ENCODE peak calls at places on chromosomes 6 and 20, in six cellular contexts. A is left ventricle myocardium inferior; D is progenitor cell of endocrine pancreas; M is SK-N-MC; Z is occipital lobe; C is activated effector memory CD4-positive, alpha-beta T cell treated with Interleukin-2 at 50 U/mL for 16 hours. L is an unnamed sample.

GRCh38 chr20:47503685-47504084 is 2.0 kb downstream of the NCOA3 start:
- DNase-seq in D (no peak), C (no peak), A (no peak), M (no peak), Z (no peak), L (no peak)

GRCh38 chr6:43616728-43617472 is 12.2 kb downstream of the GTPBP2 start:
- DNase-seq in D (no peak), M (no peak), A (no peak), Z (no peak), C (no peak), L (no peak)

GRCh38 chr6:2823104-2823850 is 18.4 kb downstream of the SERPINB1 start:
- DNase-seq in D (no peak), M (no peak), A (no peak), C (no peak), Z (no peak), L (no peak)

GRCh38 chr6:125507987-125508655 is 206.4 kb upstream of the HDDC2 start:
- DNase-seq in C (no peak), Z (no peak), D (no peak), M (no peak), A (no peak), L (no peak)

GRCh38 chr20:2631228-2631627 is 21.2 kb upstream of the NOP56 start:
- DNase-seq in Z (no peak), M (no peak), A (no peak), C (no peak), D (no peak), L (no peak)

GRCh38 chr6:16130932-16131387 is 2.1 kb downstream of the MYLIP start:
- DNase-seq in D (no peak), Z (no peak), M (no peak), A (no peak), C (no peak), L (no peak)

GRCh38 chr20:37303637-37304036 is 14.2 kb downstream of the MANBAL start:
- DNase-seq in C (no peak), Z (no peak), D (no peak), M (no peak), A (no peak), L (no peak)

GRCh38 chr6:146026873-146027272 is 2.0 kb upstream of the GRM1 start:
- DNase-seq in Z (no peak), C (no peak), M (no peak), A (no peak), D (no peak), L (no peak)

GRCh38 chr20:23393999-23394775 is 27.1 kb downstream of the NAPB start:
- DNase-seq in C (no peak), D (no peak), Z (no peak), M (no peak), A (no peak), L (no peak)

GRCh38 chr20:5191829-5192569 is 65.2 kb downstream of the CDS2 start:
- DNase-seq in A (no peak), M (peak), Z (peak), C (no peak), D (no peak), L (no peak)

GRCh38 chr6:116438590-116439448 is 22.4 kb upstream of the CALHM6 start:
- DNase-seq in Z (no peak), D (no peak), C (no peak), A (no peak), M (peak), L (no peak)

GRCh38 chr6:21396313-21396712 is 197.2 kb upstream of the SOX4 start:
- DNase-seq in C (no peak), A (no peak), Z (no peak), M (no peak), D (no peak), L (no peak)

GRCh38 chr6:163197839-163198238 is 216.7 kb upstream of the QKI start:
- DNase-seq in M (no peak), Z (no peak), C (no peak), D (no peak), A (no peak), L (no peak)

GRCh38 chr6:156587751-156588301 is 189.4 kb upstream of the ARID1B start:
- DNase-seq in A (no peak), C (no peak), Z (no peak), D (no peak), M (no peak), L (no peak)

GRCh38 chr20:51712501-51713212 is 55.5 kb downstream of the ATP9A start:
- DNase-seq in D (no peak), Z (peak), A (no peak), M (no peak), C (no peak), L (no peak)

GRCh38 chr6:71537717-71538116 is 249.1 kb downstream of the OGFRL1 start:
- DNase-seq in A (no peak), C (no peak), Z (no peak), M (no peak), D (no peak), L (no peak)

GRCh38 chr6:154446984-154447383 is 63.5 kb downstream of the CNKSR3 start:
- DNase-seq in M (no peak), A (no peak), Z (no peak), C (no peak), D (no peak), L (no peak)

GRCh38 chr6:44969446-44970175 is 358.5 kb upstream of the RUNX2 start:
- DNase-seq in D (no peak), C (no peak), M (no peak), Z (no peak), A (no peak), L (no peak)

GRCh38 chr20:49230575-49231211 is 11.5 kb downstream of the DDX27 start:
- DNase-seq in M (no peak), A (peak), C (no peak), D (no peak), Z (no peak), L (peak)

GRCh38 chr20:32356935-32357868 is 929 bp upstream of the ASXL1 start:
- DNase-seq in M (no peak), D (peak), A (no peak), C (no peak), Z (no peak), L (peak)

GRCh38 chr20:44651507-44652373 is at the start of gene ADA:
- DNase-seq in M (no peak), A (peak), Z (no peak), C (no peak), D (peak), L (peak)

GRCh38 chr6:124995131-124995530 is 32.9 kb downstream of the RNF217 start:
- DNase-seq in A (no peak), D (no peak), C (no peak), Z (no peak), M (no peak), L (no peak)

GRCh38 chr20:38073307-38074010 is 39.9 kb downstream of the RPRD1B start:
- DNase-seq in A (peak), D (no peak), C (no peak), Z (no peak), M (peak), L (no peak)

GRCh38 chr6:50602191-50602810 is 111.0 kb upstream of the TFAP2D start:
- DNase-seq in D (no peak), M (peak), Z (no peak), A (no peak), C (no peak), L (no peak)

GRCh38 chr6:126388235-126388634 is 48.3 kb downstream of the CENPW start:
- DNase-seq in Z (no peak), D (no peak), A (no peak), C (no peak), M (no peak), L (no peak)

GRCh38 chr6:147322299-147323162 is 118.3 kb downstream of the STXBP5 start:
- DNase-seq in Z (no peak), D (no peak), A (no peak), C (no peak), M (peak), L (no peak)

GRCh38 chr20:58992911-58993310 is 11.9 kb downstream of the NELFCD start:
- DNase-seq in C (no peak), D (no peak), M (no peak), A (no peak), Z (no peak), L (no peak)

GRCh38 chr20:61884571-61885389 is 180.9 kb downstream of the TAF4 start:
- DNase-seq in D (no peak), C (no peak), A (no peak), Z (no peak), M (no peak), L (no peak)

GRCh38 chr6:41689171-41690008 is 46.0 kb downstream of the TFEB start:
- DNase-seq in C (no peak), Z (no peak), M (no peak), A (no peak), D (no peak), L (no peak)

GRCh38 chr20:57432874-57433491 is 41.8 kb downstream of the RBM38 start:
- DNase-seq in D (no peak), Z (no peak), A (peak), M (no peak), C (peak), L (no peak)

GRCh38 chr6:56004421-56004820 is 129.0 kb upstream of the BMP5 start:
- DNase-seq in A (no peak), M (peak), D (no peak), C (no peak), Z (no peak), L (no peak)

GRCh38 chr6:7256785-7257184 is 56.2 kb downstream of the SSR1 start:
- DNase-seq in M (no peak), D (no peak), C (no peak), Z (no peak), A (no peak), L (peak)

GRCh38 chr6:169723991-169724553 is at the start of gene PHF10:
- DNase-seq in Z (no peak), A (peak), M (no peak), D (peak), C (peak), L (peak)

GRCh38 chr20:47521059-47521808 is 19.5 kb downstream of the NCOA3 start:
- DNase-seq in C (no peak), A (no peak), D (no peak), Z (no peak), M (no peak), L (no peak)

GRCh38 chr6:125985522-125985921 is 818 bp upstream of the TRMT11 start:
- DNase-seq in D (no peak), A (no peak), C (no peak), Z (no peak), M (no peak), L (no peak)

GRCh38 chr6:143976834-143977354 is 31.2 kb downstream of the PLAGL1 start:
- DNase-seq in C (no peak), Z (no peak), M (no peak), D (no peak), A (no peak), L (no peak)

GRCh38 chr20:48359692-48360337 is 468.0 kb downstream of the PREX1 start:
- DNase-seq in Z (no peak), A (no peak), C (no peak), D (no peak), M (no peak), L (no peak)

GRCh38 chr6:1940381-1940780 is 305.0 kb downstream of the GMDS start:
- DNase-seq in M (no peak), C (no peak), D (no peak), Z (no peak), A (no peak), L (no peak)

GRCh38 chr20:47205577-47206123 is 150.8 kb downstream of the ZMYND8 start:
- DNase-seq in A (peak), C (no peak), Z (peak), M (no peak), D (peak), L (peak)

GRCh38 chr6:154239392-154239791 is 117.2 kb downstream of the IPCEF1 start:
- DNase-seq in A (no peak), D (no peak), C (no peak), M (no peak), Z (no peak), L (no peak)